ENCODE peak calls at places on chromosomes 5 and 9, in ten cellular contexts. O is NCI-H748 treated with DMSO at 0.1 percent for 48 hours, F is AG09319, T is amniotic stem cell, M is LoVo, G is chondrocyte, P is HFFc6, D is GM13976, I is KBM-7, C is stomach. E is an unnamed sample.

GRCh38 chr9:72937545-72937944 is 15.3 kb downstream of the ALDH1A1 start:
- DNase-seq in C (no peak), I (no peak), G (no peak), F (no peak), T (no peak), O (no peak), P (no peak), M (no peak), D (no peak), E (no peak)

GRCh38 chr9:5442400-5443011 is 4.8 kb upstream of the PLGRKT start:
- DNase-seq in G (no peak), T (peak; percentile 31), C (peak; percentile 46), D (no peak), M (peak; percentile 67), F (peak; percentile 19), P (peak; percentile 59), O (peak; percentile 26), I (peak; percentile 52), E (peak; percentile 73)

GRCh38 chr9:72577212-72577753 is 55.9 kb downstream of the TMC1 start:
- DNase-seq in P (peak; percentile 82), M (peak; percentile 87), T (peak; percentile 46), C (no peak), O (no peak), D (no peak), F (peak; percentile 66), G (no peak), I (no peak), E (peak; percentile 80)

GRCh38 chr9:3916420-3916819 is 383.4 kb downstream of the GLIS3 start:
- DNase-seq in P (no peak), T (no peak), D (no peak), I (no peak), C (no peak), M (no peak), O (no peak), G (no peak), F (no peak), E (no peak)

GRCh38 chr5:172412724-172413260 is 41.5 kb downstream of the SH3PXD2B start:
- DNase-seq in G (no peak), C (peak; percentile 58), F (peak; percentile 97), I (peak; percentile 75), O (no peak), M (no peak), T (peak; percentile 81), D (no peak), P (peak; percentile 89), E (peak; percentile 98)

GRCh38 chr5:147461915-147462314 is 48.0 kb downstream of the DPYSL3 start:
- DNase-seq in T (no peak), M (no peak), F (no peak), I (no peak), C (no peak), O (no peak), D (no peak), P (peak; percentile 53), G (no peak), E (peak; percentile 43)

GRCh38 chr9:15354713-15355112 is 47.7 kb upstream of the TTC39B start:
- DNase-seq in I (peak; percentile 27), T (no peak), D (no peak), C (no peak), P (no peak), M (no peak), G (no peak), O (no peak), F (no peak), E (no peak)

GRCh38 chr5:181063514-181063913 is 23.4 kb downstream of the BTNL9 start:
- DNase-seq in O (no peak), F (no peak), G (no peak), P (no peak), T (no peak), C (no peak), D (no peak), M (no peak), I (no peak), E (no peak)

GRCh38 chr5:88664630-88665029 is 218.4 kb downstream of the MEF2C start:
- DNase-seq in T (no peak), O (peak; percentile 82), M (no peak), F (no peak), P (no peak), D (no peak), G (no peak), C (no peak), I (no peak), E (no peak)

GRCh38 chr5:180350711-180351110 is 2.4 kb downstream of the GFPT2 start:
- DNase-seq in G (no peak), T (no peak), P (no peak), C (no peak), D (no peak), O (no peak), I (no peak), F (no peak), M (no peak), E (no peak)

GRCh38 chr5:69217154-69217731 is 17.4 kb upstream of the CDK7 start:
- DNase-seq in C (peak; percentile 99), I (no peak), M (no peak), O (no peak), P (no peak), G (no peak), D (peak; percentile 99), F (no peak), T (no peak), E (no peak)

GRCh38 chr5:87170799-87171198 is 96.9 kb upstream of the RASA1 start:
- DNase-seq in O (no peak), T (no peak), F (no peak), D (no peak), P (no peak), C (no peak), M (no peak), G (no peak), I (no peak), E (no peak)

GRCh38 chr5:5182508-5183191 is 42.5 kb downstream of the ADAMTS16 start:
- DNase-seq in P (no peak), D (no peak), O (no peak), M (no peak), I (no peak), C (no peak), G (no peak), T (no peak), F (no peak), E (no peak)

GRCh38 chr5:6659941-6660684 is 26.9 kb downstream of the SRD5A1 start:
- DNase-seq in O (no peak), P (no peak), T (no peak), D (peak; percentile 74), C (no peak), G (no peak), I (no peak), M (peak; percentile 24), F (no peak), E (no peak)

GRCh38 chr5:157956271-157956885 is 97.4 kb upstream of the CLINT1 start:
- DNase-seq in I (no peak), F (no peak), M (no peak), T (no peak), D (no peak), G (no peak), O (peak; percentile 24), C (no peak), P (no peak), E (no peak)

GRCh38 chr5:19241690-19242089 is 746.3 kb downstream of the CDH18 start:
- DNase-seq in P (no peak), M (peak; percentile 62), F (no peak), C (no peak), I (no peak), T (no peak), O (no peak), G (no peak), D (no peak), E (no peak)

GRCh38 chr5:39755452-39755851 is 330.7 kb upstream of the DAB2 start:
- DNase-seq in P (no peak), G (no peak), I (no peak), F (no peak), D (no peak), T (no peak), C (no peak), O (no peak), M (no peak), E (no peak)

GRCh38 chr9:27205198-27205597 is 91.8 kb downstream of the EQTN start:
- DNase-seq in O (no peak), T (no peak), C (no peak), M (no peak), G (no peak), F (no peak), P (no peak), D (no peak), I (no peak), E (no peak)

E was measured in foreskin fibroblast.